ENCODE peak calls at places on chromosomes 1 and 21, in four cellular contexts. One of them, this sample, is unnamed.
A peak's percentile ranks its signal among the peaks of the same experiment; 100 is the strongest.

GRCh38 chr1:30629501-30629900 is 93.9 kb downstream of the MATN1 start:
- DNase-seq in neuronal stem cell: no peak
- DNase-seq in astrocyte: no peak
- DNase-seq in CD8-positive, alpha-beta T cell: no peak
- DNase-seq in this sample: no peak

GRCh38 chr1:230286166-230286889 is 139.8 kb downstream of the PGBD5 start:
- DNase-seq in astrocyte: no peak
- DNase-seq in CD8-positive, alpha-beta T cell: no peak
- DNase-seq in neuronal stem cell: no peak
- DNase-seq in this sample: no peak

GRCh38 chr1:37802439-37802838 is 5.2 kb upstream of the C1orf122 start:
- DNase-seq in CD8-positive, alpha-beta T cell: no peak
- DNase-seq in neuronal stem cell: no peak
- DNase-seq in astrocyte: no peak
- DNase-seq in this sample: no peak

GRCh38 chr1:190754769-190755168 is 277.1 kb upstream of the BRINP3 start:
- DNase-seq in astrocyte: peak; percentile 40
- DNase-seq in neuronal stem cell: no peak
- DNase-seq in CD8-positive, alpha-beta T cell: no peak
- DNase-seq in this sample: no peak

GRCh38 chr21:16192900-16193299 is 463.1 kb downstream of the USP25 start:
- DNase-seq in astrocyte: peak; percentile 74
- DNase-seq in CD8-positive, alpha-beta T cell: no peak
- DNase-seq in neuronal stem cell: no peak
- DNase-seq in this sample: no peak

GRCh38 chr1:109910963-109911798 is 532 bp downstream of the CSF1 start:
- DNase-seq in CD8-positive, alpha-beta T cell: no peak
- DNase-seq in astrocyte: no peak
- DNase-seq in neuronal stem cell: peak; percentile 24
- DNase-seq in this sample: peak; percentile 46

GRCh38 chr1:57696041-57696440 is 272.2 kb upstream of the DAB1 start:
- DNase-seq in neuronal stem cell: no peak
- DNase-seq in astrocyte: no peak
- DNase-seq in CD8-positive, alpha-beta T cell: no peak
- DNase-seq in this sample: no peak

GRCh38 chr1:224650329-224650728 is 34.2 kb downstream of the CNIH3 start:
- DNase-seq in astrocyte: no peak
- DNase-seq in neuronal stem cell: no peak
- DNase-seq in CD8-positive, alpha-beta T cell: no peak
- DNase-seq in this sample: no peak

GRCh38 chr1:232372431-232373225 is 257.3 kb downstream of the SIPA1L2 start:
- DNase-seq in CD8-positive, alpha-beta T cell: no peak
- DNase-seq in neuronal stem cell: no peak
- DNase-seq in astrocyte: no peak
- DNase-seq in this sample: no peak

GRCh38 chr1:11784993-11785769 is 20.6 kb downstream of the MTHFR start:
- DNase-seq in astrocyte: no peak
- DNase-seq in neuronal stem cell: peak; percentile 57
- DNase-seq in CD8-positive, alpha-beta T cell: no peak
- DNase-seq in this sample: peak; percentile 12

GRCh38 chr1:6982443-6982842 is 197.2 kb downstream of the CAMTA1 start:
- DNase-seq in astrocyte: no peak
- DNase-seq in neuronal stem cell: no peak
- DNase-seq in CD8-positive, alpha-beta T cell: no peak
- DNase-seq in this sample: no peak

GRCh38 chr1:26855636-26856035 is 7.3 kb upstream of the SFN start:
- DNase-seq in CD8-positive, alpha-beta T cell: no peak
- DNase-seq in astrocyte: no peak
- DNase-seq in neuronal stem cell: no peak
- DNase-seq in this sample: no peak

GRCh38 chr21:40176732-40177131 is 309.5 kb downstream of the PCP4 start:
- DNase-seq in astrocyte: no peak
- DNase-seq in CD8-positive, alpha-beta T cell: no peak
- DNase-seq in neuronal stem cell: no peak
- DNase-seq in this sample: no peak

GRCh38 chr21:46217511-46218196 is 10.9 kb downstream of the LSS start:
- DNase-seq in neuronal stem cell: no peak
- DNase-seq in astrocyte: no peak
- DNase-seq in CD8-positive, alpha-beta T cell: no peak
- DNase-seq in this sample: no peak

GRCh38 chr21:46219591-46220239 is 8.9 kb downstream of the LSS start:
- DNase-seq in neuronal stem cell: no peak
- DNase-seq in astrocyte: no peak
- DNase-seq in CD8-positive, alpha-beta T cell: no peak
- DNase-seq in this sample: no peak

GRCh38 chr21:46220275-46220810 is 8.2 kb downstream of the LSS start:
- DNase-seq in astrocyte: no peak
- DNase-seq in neuronal stem cell: no peak
- DNase-seq in CD8-positive, alpha-beta T cell: no peak
- DNase-seq in this sample: no peak

GRCh38 chr21:46220847-46221246 is 7.7 kb downstream of the LSS start:
- DNase-seq in neuronal stem cell: no peak
- DNase-seq in CD8-positive, alpha-beta T cell: no peak
- DNase-seq in astrocyte: no peak
- DNase-seq in this sample: no peak

GRCh38 chr21:46218906-46219590 is 9.5 kb downstream of the LSS start:
- DNase-seq in astrocyte: no peak
- DNase-seq in neuronal stem cell: no peak
- DNase-seq in CD8-positive, alpha-beta T cell: no peak
- DNase-seq in this sample: no peak
- H3K27ac ChIP-seq in astrocyte: no peak overlapping the region
- H3K27ac ChIP-seq in neuronal stem cell: no peak overlapping the region
- H3K27ac ChIP-seq in CD8-positive, alpha-beta T cell: no peak overlapping the region
- H3K27ac ChIP-seq in this sample: no peak overlapping the region

DNA sequence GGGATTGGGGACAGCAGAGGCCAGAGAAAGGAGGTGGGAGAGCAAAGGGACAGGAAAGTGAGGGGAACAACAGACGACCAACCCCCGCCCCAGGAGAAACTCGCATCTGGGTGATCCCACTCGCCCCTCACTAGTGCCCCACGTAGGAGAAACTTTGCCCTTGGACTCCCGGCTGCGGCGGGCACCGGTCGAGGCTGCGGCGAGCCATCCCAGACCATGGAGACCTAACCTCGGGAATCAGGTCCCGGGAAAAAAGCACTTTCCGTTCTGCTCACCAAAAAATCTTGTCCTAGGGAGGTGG is 2.6 kb downstream of the GFI1 start:
- DNase-seq in neuronal stem cell: no peak
- DNase-seq in CD8-positive, alpha-beta T cell: no peak
- DNase-seq in astrocyte: no peak
- DNase-seq in this sample: no peak
- H3K4me3 ChIP-seq in neuronal stem cell: no peak overlapping the region
- H3K4me3 ChIP-seq in CD8-positive, alpha-beta T cell: peak overlapping the region; percentile 94
- H3K4me3 ChIP-seq in astrocyte: no peak overlapping the region
- H3K4me3 ChIP-seq in this sample: peak overlapping the region; percentile 74

DNA sequence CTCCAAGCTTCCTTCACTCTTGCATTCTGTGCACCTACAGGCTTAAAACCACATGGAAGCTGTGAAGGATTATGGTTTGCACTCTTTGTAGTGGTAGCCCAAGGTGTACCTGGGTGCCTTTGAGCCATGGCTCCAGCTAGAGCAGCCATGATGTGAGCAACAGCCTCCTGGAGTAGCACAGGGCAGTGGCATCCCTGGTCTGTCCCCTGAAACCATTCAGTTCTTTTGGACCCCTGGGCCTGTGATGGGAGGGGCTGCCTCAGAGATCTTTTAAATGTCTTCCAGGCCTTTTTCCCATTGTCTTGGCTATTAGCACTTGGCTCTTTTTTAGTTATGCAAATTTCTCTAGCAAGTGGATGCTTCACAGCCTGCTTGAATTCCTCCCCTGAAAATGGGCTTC is 47.4 kb downstream of the CLCA4 start:
- DNase-seq in neuronal stem cell: no peak
- DNase-seq in astrocyte: no peak
- DNase-seq in CD8-positive, alpha-beta T cell: no peak
- DNase-seq in this sample: no peak
- H3K27ac ChIP-seq in neuronal stem cell: no peak overlapping the region
- H3K27ac ChIP-seq in astrocyte: no peak overlapping the region
- H3K27ac ChIP-seq in CD8-positive, alpha-beta T cell: no peak overlapping the region
- H3K27ac ChIP-seq in this sample: no peak overlapping the region

GRCh38 chr21:43864806-43865470 is at the start of gene AGPAT3:
- DNase-seq in astrocyte: no peak
- DNase-seq in neuronal stem cell: no peak
- DNase-seq in CD8-positive, alpha-beta T cell: no peak
- DNase-seq in this sample: peak; percentile 48
- H3K4me3 ChIP-seq in astrocyte: peak within 1 kb of the TSS; percentile 63
- H3K4me3 ChIP-seq in neuronal stem cell: peak within 1 kb of the TSS; percentile 77
- H3K4me3 ChIP-seq in CD8-positive, alpha-beta T cell: peak within 1 kb of the TSS; percentile 61
- H3K4me3 ChIP-seq in this sample: peak within 1 kb of the TSS; percentile 69

DNA sequence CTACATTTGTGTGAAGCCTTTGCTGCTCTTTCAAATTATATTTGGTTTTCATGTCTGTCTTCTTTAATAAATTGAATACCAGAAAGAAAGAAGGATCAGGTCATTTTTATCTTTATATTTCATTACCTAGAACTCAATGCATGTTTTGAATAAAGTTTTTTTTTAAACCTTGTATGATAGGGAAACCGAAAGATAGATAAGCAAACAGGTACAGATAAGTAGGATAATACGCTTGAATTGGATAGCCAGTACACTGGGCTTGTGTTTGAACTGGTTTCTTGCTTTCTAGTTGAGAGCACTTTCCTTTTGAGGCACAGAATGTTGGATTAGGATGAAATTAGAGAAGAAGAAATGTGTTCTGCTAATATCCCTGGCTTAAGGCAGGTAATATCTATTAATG is 46.9 kb downstream of the PKN2 start:
- DNase-seq in CD8-positive, alpha-beta T cell: no peak
- DNase-seq in astrocyte: no peak
- DNase-seq in neuronal stem cell: no peak
- DNase-seq in this sample: no peak
- H3K27ac ChIP-seq in CD8-positive, alpha-beta T cell: no peak overlapping the region
- H3K27ac ChIP-seq in astrocyte: peak overlapping the region; percentile 26
- H3K27ac ChIP-seq in neuronal stem cell: no peak overlapping the region
- H3K27ac ChIP-seq in this sample: no peak overlapping the region

GRCh38 chr1:244864253-244865027 is at the start of gene HNRNPU:
- DNase-seq in CD8-positive, alpha-beta T cell: peak; percentile 91
- DNase-seq in neuronal stem cell: peak; percentile 94
- DNase-seq in astrocyte: peak; percentile 90
- DNase-seq in this sample: peak; percentile 96

GRCh38 chr1:244862354-244862698 is 2.0 kb downstream of the HNRNPU start:
- DNase-seq in astrocyte: no peak
- DNase-seq in CD8-positive, alpha-beta T cell: no peak
- DNase-seq in neuronal stem cell: no peak
- DNase-seq in this sample: no peak

GRCh38 chr1:244863491-244864252 is 671 bp downstream of the HNRNPU start:
- DNase-seq in neuronal stem cell: no peak
- DNase-seq in CD8-positive, alpha-beta T cell: no peak
- DNase-seq in astrocyte: no peak
- DNase-seq in this sample: no peak

GRCh38 chr1:244861683-244862082 is 2.7 kb downstream of the HNRNPU start:
- DNase-seq in CD8-positive, alpha-beta T cell: no peak
- DNase-seq in neuronal stem cell: no peak
- DNase-seq in astrocyte: no peak
- DNase-seq in this sample: no peak

GRCh38 chr1:244862699-244863490 is 1.4 kb downstream of the HNRNPU start:
- DNase-seq in astrocyte: peak; percentile 69
- DNase-seq in neuronal stem cell: peak; percentile 94
- DNase-seq in CD8-positive, alpha-beta T cell: peak; percentile 96
- DNase-seq in this sample: peak; percentile 98
- H3K4me3 ChIP-seq in astrocyte: peak overlapping the region; percentile 96
- H3K4me3 ChIP-seq in neuronal stem cell: peak overlapping the region; percentile 100
- H3K4me3 ChIP-seq in CD8-positive, alpha-beta T cell: peak overlapping the region; percentile 88
- H3K4me3 ChIP-seq in this sample: peak overlapping the region; percentile 66

GRCh38 chr1:200894712-200895447 is at the start of gene INAVA:
- DNase-seq in CD8-positive, alpha-beta T cell: no peak
- DNase-seq in neuronal stem cell: no peak
- DNase-seq in astrocyte: no peak
- DNase-seq in this sample: no peak
- H3K27ac ChIP-seq in CD8-positive, alpha-beta T cell: no peak within 1 kb of the TSS
- H3K27ac ChIP-seq in neuronal stem cell: no peak within 1 kb of the TSS
- H3K27ac ChIP-seq in astrocyte: no peak within 1 kb of the TSS
- H3K27ac ChIP-seq in this sample: no peak within 1 kb of the TSS

DNA sequence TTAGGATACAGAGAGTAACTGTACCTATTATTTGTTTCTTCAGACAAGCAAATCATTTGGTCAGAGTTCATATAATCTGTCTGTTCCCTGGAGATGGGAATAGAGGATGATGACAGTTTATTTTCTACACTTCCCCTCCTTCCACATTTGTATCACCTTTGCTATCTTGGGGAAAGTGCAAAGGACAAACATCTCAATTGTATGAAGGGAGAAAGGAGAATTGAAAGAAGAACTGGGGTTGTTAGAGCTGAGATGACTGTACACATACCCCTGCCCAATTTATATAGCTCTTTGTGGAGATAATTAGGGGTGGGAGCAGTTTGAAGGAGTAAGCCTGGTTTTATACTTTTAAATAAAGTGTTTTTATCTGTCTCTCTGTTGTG is 14.0 kb downstream of the POLR3GL start:
- DNase-seq in neuronal stem cell: no peak
- DNase-seq in astrocyte: no peak
- DNase-seq in CD8-positive, alpha-beta T cell: no peak
- DNase-seq in this sample: no peak
- H3K4me3 ChIP-seq in neuronal stem cell: no peak overlapping the region
- H3K4me3 ChIP-seq in astrocyte: peak overlapping the region; percentile 24
- H3K4me3 ChIP-seq in CD8-positive, alpha-beta T cell: peak overlapping the region; percentile 17
- H3K4me3 ChIP-seq in this sample: no peak overlapping the region

GRCh38 chr21:46294647-46295176 is 8.6 kb downstream of the YBEY start:
- DNase-seq in neuronal stem cell: no peak
- DNase-seq in CD8-positive, alpha-beta T cell: no peak
- DNase-seq in astrocyte: peak; percentile 82
- DNase-seq in this sample: no peak

GRCh38 chr21:46295177-46295711 is 9.1 kb downstream of the YBEY start:
- DNase-seq in neuronal stem cell: no peak
- DNase-seq in CD8-positive, alpha-beta T cell: no peak
- DNase-seq in astrocyte: peak; percentile 78
- DNase-seq in this sample: peak; percentile 30

GRCh38 chr21:46289655-46290178 is 3.6 kb downstream of the YBEY start:
- DNase-seq in astrocyte: no peak
- DNase-seq in neuronal stem cell: no peak
- DNase-seq in CD8-positive, alpha-beta T cell: no peak
- DNase-seq in this sample: no peak

GRCh38 chr21:46287541-46287940 is 1.4 kb downstream of the YBEY start:
- DNase-seq in astrocyte: no peak
- DNase-seq in CD8-positive, alpha-beta T cell: no peak
- DNase-seq in neuronal stem cell: no peak
- DNase-seq in this sample: no peak

GRCh38 chr21:46291561-46291960 is 5.4 kb downstream of the YBEY start:
- DNase-seq in CD8-positive, alpha-beta T cell: no peak
- DNase-seq in astrocyte: no peak
- DNase-seq in neuronal stem cell: no peak
- DNase-seq in this sample: no peak
- H3K27ac ChIP-seq in CD8-positive, alpha-beta T cell: no peak overlapping the region
- H3K27ac ChIP-seq in astrocyte: no peak overlapping the region
- H3K27ac ChIP-seq in neuronal stem cell: no peak overlapping the region
- H3K27ac ChIP-seq in this sample: no peak overlapping the region